ENCODE peak calls at places on chromosomes 2 and 18, in seven cellular contexts. Q is transverse colon, K is gastrocnemius medialis, V is fibroblast of lung, R is WERI-Rb-1, U is tibial artery, O is heart right ventricle. E is an unnamed sample.

GRCh38 chr2:7571701-7572100 is 654.5 kb downstream of the RNF144A start:
- DNase-seq in Q (no peak), K (no peak), V (no peak), R (no peak), U (no peak), O (no peak), E (no peak)

GRCh38 chr2:21811541-21811940 is 687.8 kb downstream of the TDRD15 start:
- DNase-seq in Q (no peak), K (no peak), V (no peak), R (no peak), U (no peak), O (no peak), E (no peak)

GRCh38 chr18:47316924-47317323 is 65.5 kb upstream of the SKOR2 start:
- DNase-seq in Q (no peak), K (no peak), V (no peak), R (no peak), U (no peak), O (no peak), E (no peak)

GRCh38 chr2:117232305-117232704 is 582.2 kb upstream of the DDX18 start:
- DNase-seq in Q (no peak), K (no peak), V (no peak), R (no peak), U (no peak), O (no peak), E (no peak)

GRCh38 chr2:218406949-218407703 is 7.5 kb downstream of the CTDSP1 start:
- DNase-seq in Q (peak; percentile 79), K (peak; percentile 71), V (peak; percentile 73), R (peak; percentile 70), U (peak; percentile 73), O (peak; percentile 48), E (peak; percentile 17)

GRCh38 chr2:139495851-139496250 is 715.7 kb upstream of the NXPH2 start:
- DNase-seq in Q (no peak), K (no peak), V (no peak), R (no peak), U (no peak), O (no peak), E (no peak)

GRCh38 chr2:179936654-179937053 is 70.4 kb downstream of the CWC22 start:
- DNase-seq in Q (peak; percentile 29), K (peak; percentile 16), V (peak; percentile 20), R (peak; percentile 72), U (no peak), O (no peak), E (peak; percentile 3)

GRCh38 chr2:148660999-148661398 is 16.4 kb downstream of the EPC2 start:
- DNase-seq in Q (no peak), K (no peak), V (no peak), R (no peak), U (no peak), O (no peak), E (no peak)

GRCh38 chr2:47038656-47039501 is 116.2 kb downstream of the STPG4 start:
- DNase-seq in Q (no peak), K (no peak), V (no peak), R (no peak), U (no peak), O (no peak), E (no peak)

GRCh38 chr2:72828840-72829507 is 3.1 kb upstream of the EXOC6B start:
- DNase-seq in Q (no peak), K (no peak), V (peak; percentile 31), R (no peak), U (no peak), O (no peak), E (no peak)

GRCh38 chr2:185667452-185667851 is 71.2 kb upstream of the FSIP2 start:
- DNase-seq in Q (no peak), K (no peak), V (no peak), R (no peak), U (no peak), O (no peak), E (no peak)

GRCh38 chr2:42338567-42339190 is 22.3 kb downstream of the COX7A2L start:
- DNase-seq in Q (no peak), K (no peak), V (no peak), R (no peak), U (no peak), O (no peak), E (no peak)

GRCh38 chr2:100817388-100817985 is 2.5 kb upstream of the NPAS2 start:
- DNase-seq in Q (no peak), K (no peak), V (no peak), R (no peak), U (no peak), O (no peak), E (no peak)

GRCh38 chr2:100819365-100820345 is at the start of gene NPAS2:
- DNase-seq in Q (peak; percentile 59), K (peak; percentile 29), V (peak; percentile 65), R (peak; percentile 28), U (no peak), O (peak; percentile 33), E (peak; percentile 49)

GRCh38 chr2:100818003-100818605 is 1.8 kb upstream of the NPAS2 start:
- DNase-seq in Q (no peak), K (no peak), V (peak; percentile 63), R (no peak), U (no peak), O (no peak), E (peak; percentile 53)

GRCh38 chr2:100820346-100821254 is 661 bp downstream of the NPAS2 start:
- DNase-seq in Q (peak; percentile 19), K (no peak), V (no peak), R (no peak), U (no peak), O (no peak), E (no peak)

GRCh38 chr2:100818606-100819364 is 1.2 kb upstream of the NPAS2 start:
- DNase-seq in Q (peak; percentile 71), K (peak; percentile 86), V (peak; percentile 91), R (peak; percentile 60), U (no peak), O (peak; percentile 69), E (peak; percentile 59)
- TF ChIP-seq CTCF in Q (no peak), K (no peak), V (peak; percentile 38), R (peak; percentile 58), U (peak; percentile 11), O (peak; percentile 45), E (peak; percentile 55)

GRCh38 chr2:85132834-85133637 is at the start of gene TCF7L1:
- DNase-seq in Q (peak; percentile 69), K (peak; percentile 77), V (peak; percentile 87), R (peak; percentile 85), U (peak; percentile 82), O (peak; percentile 86), E (peak; percentile 90)

GRCh38 chr2:85134255-85135065 is 1.3 kb downstream of the TCF7L1 start:
- DNase-seq in Q (peak; percentile 22), K (peak; percentile 18), V (peak; percentile 53), R (no peak), U (peak; percentile 38), O (peak; percentile 39), E (peak; percentile 33)

GRCh38 chr2:85135066-85135914 is 2.1 kb downstream of the TCF7L1 start:
- DNase-seq in Q (no peak), K (no peak), V (no peak), R (no peak), U (no peak), O (no peak), E (no peak)

GRCh38 chr2:85132392-85132791 is 800 bp upstream of the TCF7L1 start:
- DNase-seq in Q (no peak), K (no peak), V (no peak), R (no peak), U (peak; percentile 29), O (peak; percentile 8), E (peak; percentile 4)

GRCh38 chr2:85133751-85134254 is 611 bp downstream of the TCF7L1 start:
- DNase-seq in Q (peak; percentile 16), K (peak; percentile 43), V (peak; percentile 40), R (peak; percentile 35), U (peak; percentile 34), O (peak; percentile 27), E (peak; percentile 57)
- H3K27ac ChIP-seq in Q (peak overlapping the region; percentile 85), K (peak overlapping the region; percentile 83), V (peak overlapping the region; percentile 27), R (no peak overlapping the region), U (peak overlapping the region; percentile 81), O (peak overlapping the region; percentile 90), E (peak overlapping the region; percentile 83)

GRCh38 chr2:180990337-180990736 is 9.9 kb downstream of the UBE2E3 start:
- DNase-seq in Q (no peak), K (no peak), V (no peak), R (no peak), U (no peak), O (no peak), E (no peak)

GRCh38 chr2:180991361-180991760 is 11.0 kb downstream of the UBE2E3 start:
- DNase-seq in Q (no peak), K (no peak), V (no peak), R (no peak), U (no peak), O (no peak), E (no peak)

GRCh38 chr2:180991820-180992219 is 11.4 kb downstream of the UBE2E3 start:
- DNase-seq in Q (no peak), K (no peak), V (no peak), R (no peak), U (no peak), O (no peak), E (no peak)

GRCh38 chr2:180990794-180991193 is 10.4 kb downstream of the UBE2E3 start:
- DNase-seq in Q (no peak), K (no peak), V (no peak), R (no peak), U (no peak), O (no peak), E (no peak)

DNA sequence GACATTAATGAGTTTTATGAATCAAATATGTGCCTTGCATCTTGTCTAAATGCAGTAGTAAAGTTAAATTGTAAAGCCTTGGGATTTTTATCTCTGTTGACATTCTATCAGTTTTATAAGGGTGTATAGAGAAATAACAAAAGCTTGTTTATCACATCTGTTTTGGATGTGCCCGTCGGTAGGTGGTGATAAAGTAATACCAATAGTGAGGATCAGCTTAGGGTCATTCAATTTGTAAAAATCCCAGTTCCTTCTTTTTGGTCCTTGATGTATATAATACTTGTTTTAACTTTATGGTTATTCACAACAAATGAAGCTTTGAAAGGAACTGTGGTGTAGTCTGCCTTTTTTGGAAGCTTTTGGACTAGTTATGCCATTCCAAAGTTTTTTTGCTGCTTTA is 12.6 kb downstream of the UBE2E3 start:
- DNase-seq in Q (no peak), K (no peak), V (no peak), R (no peak), U (no peak), O (no peak), E (no peak)
- TF ChIP-seq CTCF in Q (no peak), K (no peak), V (no peak), R (no peak), U (no peak), O (no peak), E (no peak)

GRCh38 chr2:195575021-195575420 is 82.0 kb upstream of the SLC39A10 start:
- DNase-seq in Q (no peak), K (no peak), V (no peak), R (no peak), U (no peak), O (no peak), E (no peak)

GRCh38 chr2:195575879-195576391 is 81.1 kb upstream of the SLC39A10 start:
- DNase-seq in Q (peak; percentile 33), K (no peak), V (peak; percentile 85), R (no peak), U (no peak), O (no peak), E (peak; percentile 87)

GRCh38 chr2:195574305-195574704 is 82.7 kb upstream of the SLC39A10 start:
- DNase-seq in Q (no peak), K (no peak), V (no peak), R (no peak), U (no peak), O (no peak), E (no peak)

GRCh38 chr2:195582188-195582587 is 74.8 kb upstream of the SLC39A10 start:
- DNase-seq in Q (no peak), K (no peak), V (no peak), R (no peak), U (no peak), O (no peak), E (no peak)

GRCh38 chr2:195580156-195580555 is 76.9 kb upstream of the SLC39A10 start:
- DNase-seq in Q (no peak), K (no peak), V (no peak), R (no peak), U (no peak), O (no peak), E (no peak)
- H3K27ac ChIP-seq in Q (no peak overlapping the region), K (no peak overlapping the region), V (no peak overlapping the region), R (no peak overlapping the region), U (no peak overlapping the region), O (no peak overlapping the region), E (no peak overlapping the region)